ENCODE peak calls at places on chromosome 3, in four cellular contexts. K, Q, X and E are unnamed samples.

GRCh38 chr3:27677554-27677953 is 44.6 kb downstream of the EOMES start:
- DNase-seq in K (no peak), Q (no peak), X (no peak), E (no peak)

GRCh38 chr3:142276780-142277179 is 51.4 kb upstream of the GK5 start:
- DNase-seq in K (no peak), Q (no peak), X (no peak), E (no peak)

GRCh38 chr3:118705827-118706226 is 328.8 kb downstream of the IGSF11 start:
- DNase-seq in K (no peak), Q (no peak), X (no peak), E (no peak)

GRCh38 chr3:195886181-195887141 is 21.9 kb downstream of the TNK2 start:
- DNase-seq in K (no peak), Q (peak), X (no peak), E (no peak)

GRCh38 chr3:171791695-171792082 is 18.6 kb downstream of the PLD1 start:
- DNase-seq in K (peak), Q (no peak), X (no peak), E (no peak)

GRCh38 chr3:3998140-3998977 is 199.1 kb downstream of the LRRN1 start:
- DNase-seq in K (peak), Q (peak), X (peak), E (peak)

GRCh38 chr3:52831500-52832301 is 1.2 kb upstream of the ITIH4 start:
- DNase-seq in K (peak), Q (peak), X (no peak), E (peak)

GRCh38 chr3:194257030-194257657 is 94.0 kb downstream of the CPN2 start:
- DNase-seq in K (no peak), Q (peak), X (no peak), E (no peak)

GRCh38 chr3:17645074-17645698 is 97.2 kb downstream of the TBC1D5 start:
- DNase-seq in K (peak), Q (peak), X (no peak), E (peak)

GRCh38 chr3:132231633-132232032 is 85.6 kb upstream of the ACP3 start:
- DNase-seq in K (no peak), Q (no peak), X (no peak), E (no peak)

GRCh38 chr3:171058058-171058457 is 31.5 kb upstream of the SLC2A2 start:
- DNase-seq in K (no peak), Q (no peak), X (no peak), E (no peak)

GRCh38 chr3:40975711-40976121 is 223.6 kb upstream of the CTNNB1 start:
- DNase-seq in K (no peak), Q (no peak), X (no peak), E (no peak)

GRCh38 chr3:15097889-15098288 is 1.1 kb downstream of the RBSN start:
- DNase-seq in K (no peak), Q (no peak), X (peak), E (no peak)

GRCh38 chr3:177753498-177754155 is 556.3 kb upstream of the TBL1XR1 start:
- DNase-seq in K (no peak), Q (no peak), X (no peak), E (no peak)
- TF ChIP-seq FOXK2 in K (no peak), Q (no peak), X (no peak), E (no peak)

GRCh38 chr3:184456476-184456875 is 76.6 kb downstream of the CHRD start:
- DNase-seq in K (no peak), Q (no peak), X (no peak), E (no peak)

GRCh38 chr3:184455991-184456390 is 76.1 kb downstream of the CHRD start:
- DNase-seq in K (no peak), Q (no peak), X (no peak), E (no peak)

GRCh38 chr3:184460276-184460675 is 80.4 kb downstream of the CHRD start:
- DNase-seq in K (no peak), Q (no peak), X (no peak), E (no peak)

GRCh38 chr3:184461219-184461618 is 81.4 kb downstream of the CHRD start:
- DNase-seq in K (no peak), Q (no peak), X (no peak), E (no peak)

DNA sequence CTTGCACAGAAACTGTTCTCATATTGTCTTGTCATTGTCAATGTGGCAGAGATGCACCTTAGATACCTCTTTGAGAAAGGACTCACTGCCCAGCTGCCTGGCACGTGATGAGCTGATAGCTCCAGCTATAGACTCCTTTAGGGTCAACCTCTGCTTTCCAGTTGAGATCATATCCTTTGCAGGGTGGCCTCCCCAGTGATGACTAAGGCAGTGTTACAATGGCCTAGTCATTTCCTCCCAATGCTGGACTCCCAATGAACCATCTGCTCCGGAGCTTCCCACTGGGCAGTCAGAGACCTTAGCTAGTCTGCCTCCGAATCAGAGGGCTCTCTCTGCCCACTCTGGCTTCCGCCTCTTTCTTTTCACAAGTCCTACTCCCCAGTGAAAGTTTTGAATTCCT is 79.5 kb downstream of the CHRD start:
- DNase-seq in K (no peak), Q (no peak), X (no peak), E (no peak)
- TF ChIP-seq FOXK2 in K (no peak), Q (no peak), X (no peak), E (no peak)

DNA sequence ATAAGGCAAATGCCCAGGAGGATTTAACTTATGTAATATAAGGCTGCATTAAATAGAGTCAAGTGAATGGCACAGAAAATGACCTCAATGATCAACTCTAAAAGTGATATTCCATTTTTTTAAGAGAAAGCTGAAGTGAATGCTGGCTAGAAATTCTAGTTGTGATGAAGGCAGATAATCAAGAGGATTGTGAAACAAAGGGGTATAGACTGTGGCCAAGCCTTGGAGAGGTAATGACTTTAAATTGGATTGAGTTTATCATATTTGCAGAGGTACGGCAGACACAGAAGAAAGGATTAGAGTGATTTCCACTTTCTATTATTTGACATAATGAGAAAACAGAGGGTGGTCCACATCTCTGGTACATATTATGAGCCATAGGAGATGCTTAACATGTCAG is 269.2 kb downstream of the MECOM start:
- DNase-seq in K (no peak), Q (no peak), X (no peak), E (no peak)
- TF ChIP-seq FOXK2 in K (no peak), Q (no peak), X (no peak), E (no peak)

DNA sequence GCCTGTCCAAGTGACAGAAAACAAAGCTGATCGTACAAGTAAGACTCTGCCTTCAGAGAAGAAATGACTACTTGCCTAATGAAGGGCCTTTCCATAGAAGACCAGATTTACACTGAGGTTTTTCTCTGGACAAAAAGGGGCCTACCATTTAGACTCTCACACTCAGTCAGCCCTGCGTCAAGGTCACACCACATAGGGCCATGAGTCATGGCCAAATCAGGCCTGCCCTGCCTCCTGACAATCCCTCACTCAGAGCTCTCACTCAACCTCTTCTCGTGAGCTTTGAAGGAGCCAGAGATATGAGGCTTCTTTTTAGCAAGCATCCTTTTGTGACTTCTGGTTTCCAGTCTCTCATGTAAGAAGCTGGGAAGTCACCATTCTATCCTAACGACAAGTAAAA is 68.1 kb upstream of the NMNAT3 start:
- DNase-seq in K (peak), Q (no peak), X (no peak), E (no peak)
- TF ChIP-seq FOXK2 in K (no peak), Q (no peak), X (no peak), E (no peak)